ENCODE peak calls at places on chromosomes 13 and 19, in ten cellular contexts. G is RWPE1, L is stomach, S is left ventricle myocardium inferior, K is thyroid gland, B is A549, W is AG09309, A is sigmoid colon, U is SK-N-SH, C is GM10248. R is an unnamed sample.

GRCh38 chr13:23506821-23507210 is 63.4 kb upstream of the TNFRSF19 start:
- DNase-seq in G (no peak), L (no peak), S (no peak), K (no peak), B (no peak), W (no peak), A (no peak), U (peak; percentile 50), C (no peak), R (no peak)

GRCh38 chr19:47992070-47992469 is at the start of gene BSPH1:
- DNase-seq in G (no peak), L (no peak), S (no peak), K (no peak), B (no peak), W (no peak), A (no peak), U (no peak), C (no peak), R (no peak)

GRCh38 chr13:103282571-103283450 is 216.6 kb upstream of the SLC10A2 start:
- DNase-seq in G (peak; percentile 87), L (no peak), S (no peak), K (no peak), B (peak; percentile 18), W (no peak), A (no peak), U (no peak), C (no peak), R (no peak)

GRCh38 chr19:51521357-51521756 is 10.1 kb downstream of the SIGLEC6 start:
- DNase-seq in G (no peak), L (no peak), S (no peak), K (no peak), B (no peak), W (no peak), A (no peak), U (no peak), C (no peak), R (no peak)

GRCh38 chr19:16463991-16464575 is 7.7 kb downstream of the EPS15L1 start:
- DNase-seq in G (no peak), L (no peak), S (no peak), K (no peak), B (no peak), W (no peak), A (no peak), U (peak; percentile 50), C (no peak), R (no peak)

GRCh38 chr13:26698392-26699196 is 62.0 kb downstream of the GPR12 start:
- DNase-seq in G (peak; percentile 69), L (peak; percentile 89), S (peak; percentile 79), K (peak; percentile 83), B (peak; percentile 43), W (peak; percentile 50), A (peak; percentile 91), U (peak; percentile 87), C (peak; percentile 84), R (peak; percentile 87)

GRCh38 chr19:15379996-15380647 is 535 bp upstream of the AKAP8 start:
- DNase-seq in G (peak; percentile 49), L (peak; percentile 56), S (peak; percentile 50), K (peak; percentile 58), B (peak; percentile 35), W (no peak), A (peak; percentile 81), U (no peak), C (peak; percentile 61), R (no peak)

GRCh38 chr19:13441810-13442512 is 64.3 kb downstream of the CACNA1A start:
- DNase-seq in G (peak; percentile 58), L (no peak), S (peak; percentile 15), K (peak; percentile 36), B (no peak), W (no peak), A (no peak), U (no peak), C (peak; percentile 32), R (peak; percentile 58)

GRCh38 chr19:590396-590745 is 690 bp downstream of the HCN2 start:
- DNase-seq in G (no peak), L (no peak), S (no peak), K (no peak), B (no peak), W (no peak), A (no peak), U (peak; percentile 68), C (no peak), R (peak; percentile 37)

GRCh38 chr19:590750-591098 is 1.0 kb downstream of the HCN2 start:
- DNase-seq in G (no peak), L (no peak), S (no peak), K (no peak), B (no peak), W (no peak), A (no peak), U (no peak), C (no peak), R (no peak)

GRCh38 chr19:589693-590395 is at the start of gene HCN2:
- DNase-seq in G (no peak), L (no peak), S (no peak), K (no peak), B (no peak), W (no peak), A (no peak), U (peak; percentile 89), C (no peak), R (no peak)

GRCh38 chr19:588758-589692 is 656 bp upstream of the HCN2 start:
- DNase-seq in G (no peak), L (no peak), S (no peak), K (no peak), B (no peak), W (no peak), A (no peak), U (peak; percentile 59), C (no peak), R (peak; percentile 44)

GRCh38 chr19:588093-588742 is 1.5 kb upstream of the HCN2 start:
- DNase-seq in G (no peak), L (peak; percentile 70), S (peak; percentile 79), K (peak; percentile 49), B (no peak), W (no peak), A (peak; percentile 80), U (peak; percentile 92), C (peak; percentile 66), R (peak; percentile 84)
- TF ChIP-seq CTCF in G (peak; percentile 59), L (peak; percentile 13), S (peak; percentile 66), K (peak; percentile 25), B (peak; percentile 52), W (peak; percentile 80), A (peak; percentile 11), U (peak; percentile 72), C (peak; percentile 59), R (peak; percentile 58)

DNA sequence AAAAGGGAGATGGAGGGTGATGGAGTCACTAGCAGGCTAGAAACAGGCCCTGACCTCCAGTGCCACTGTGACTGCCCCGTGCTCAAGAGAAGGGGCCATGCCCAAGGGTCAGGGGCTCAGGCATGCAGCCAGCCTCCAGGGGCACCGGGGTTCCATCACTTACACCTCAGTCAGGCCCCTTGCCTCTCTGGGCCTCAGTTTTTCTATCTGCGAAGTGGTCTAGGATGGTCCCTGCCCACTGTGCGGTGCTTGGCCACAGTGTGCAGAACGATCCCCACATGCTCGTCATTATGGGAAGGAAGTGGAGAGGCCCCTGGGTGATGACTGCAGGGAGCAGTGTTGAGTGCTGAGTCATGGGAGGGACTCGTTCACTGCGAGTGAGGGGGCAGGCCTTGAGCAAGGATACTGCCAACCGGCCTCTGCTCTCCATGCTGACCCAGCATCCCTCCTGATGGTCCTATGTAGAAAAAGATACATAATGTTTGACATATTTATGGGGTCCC is 23.1 kb downstream of the TMED1 start:
- DNase-seq in G (peak; percentile 38), L (peak; percentile 33), S (no peak), K (no peak), B (peak; percentile 38), W (peak; percentile 86), A (peak; percentile 83), U (no peak), C (no peak), R (peak; percentile 69)
- TF ChIP-seq CTCF in G (no peak), L (no peak), S (no peak), K (no peak), B (no peak), W (no peak), A (no peak), U (no peak), C (no peak), R (no peak)

GRCh38 chr19:42657551-42657950 is 62.8 kb upstream of the CEACAM8 start:
- DNase-seq in G (no peak), L (no peak), S (no peak), K (no peak), B (no peak), W (no peak), A (no peak), U (no peak), C (no peak), R (no peak)

GRCh38 chr19:42653841-42654240 is 59.1 kb upstream of the CEACAM8 start:
- DNase-seq in G (no peak), L (no peak), S (no peak), K (no peak), B (no peak), W (no peak), A (no peak), U (no peak), C (no peak), R (no peak)

GRCh38 chr19:42658148-42658547 is 63.4 kb upstream of the CEACAM8 start:
- DNase-seq in G (no peak), L (no peak), S (no peak), K (no peak), B (no peak), W (no peak), A (no peak), U (no peak), C (no peak), R (no peak)

GRCh38 chr19:42652021-42652420 is 57.3 kb upstream of the CEACAM8 start:
- DNase-seq in G (no peak), L (no peak), S (no peak), K (no peak), B (no peak), W (no peak), A (no peak), U (no peak), C (no peak), R (no peak)

GRCh38 chr19:42655748-42656147 is 61.0 kb upstream of the CEACAM8 start:
- DNase-seq in G (no peak), L (peak; percentile 66), S (no peak), K (no peak), B (no peak), W (no peak), A (no peak), U (no peak), C (no peak), R (no peak)
- TF ChIP-seq CTCF in G (no peak), L (no peak), S (no peak), K (no peak), B (no peak), W (no peak), A (no peak), U (no peak), C (no peak), R (no peak)

GRCh38 chr13:48728226-48728625 is 74.5 kb downstream of the CYSLTR2 start:
- DNase-seq in G (no peak), L (no peak), S (no peak), K (no peak), B (no peak), W (no peak), A (no peak), U (no peak), C (no peak), R (no peak)

GRCh38 chr13:48730971-48731658 is 77.4 kb downstream of the CYSLTR2 start:
- DNase-seq in G (peak; percentile 8), L (no peak), S (no peak), K (no peak), B (no peak), W (peak; percentile 40), A (no peak), U (no peak), C (no peak), R (no peak)

GRCh38 chr13:48728876-48729275 is 75.1 kb downstream of the CYSLTR2 start:
- DNase-seq in G (no peak), L (no peak), S (no peak), K (no peak), B (no peak), W (no peak), A (no peak), U (no peak), C (no peak), R (no peak)

GRCh38 chr13:48733739-48734329 is 80.1 kb downstream of the CYSLTR2 start:
- DNase-seq in G (no peak), L (no peak), S (no peak), K (no peak), B (no peak), W (no peak), A (no peak), U (no peak), C (no peak), R (no peak)

GRCh38 chr13:48731957-48732569 is 78.3 kb downstream of the CYSLTR2 start:
- DNase-seq in G (no peak), L (peak; percentile 50), S (peak; percentile 39), K (peak; percentile 49), B (peak; percentile 2), W (no peak), A (no peak), U (peak; percentile 44), C (peak; percentile 59), R (peak; percentile 66)
- TF ChIP-seq CTCF in G (no peak), L (peak; percentile 36), S (peak; percentile 67), K (peak; percentile 76), B (peak; percentile 49), W (peak; percentile 71), A (no peak), U (peak; percentile 57), C (peak; percentile 76), R (peak; percentile 84)

R was measured in activated CD8-positive, alpha-beta T cell treated with anti-CD3 and anti-CD28 coated beads for 36 hours.